ENCODE peak calls at places on chromosomes 13 and 19, in ten cellular contexts. One of them, this sample, is unnamed.

GRCh38 chr19:29945433-29945832 is 3.4 kb downstream of the URI1 start:
- DNase-seq in Caki2: no peak
- DNase-seq in colonic mucosa: no peak
- DNase-seq in cerebellar cortex: no peak
- DNase-seq in activated CD8-positive, alpha-beta T cell treated with anti-CD3 and anti-CD28 coated beads, Interleukin-2, amount 10 ng/mL, durations not matched to agents 7 days and 5 days: no peak
- DNase-seq in AG04450: no peak
- DNase-seq in CD4-positive, alpha-beta memory T cell: no peak
- DNase-seq in HS-5: no peak
- DNase-seq in AG04449: no peak
- DNase-seq in COR-L47: no peak
- DNase-seq in this sample: no peak

GRCh38 chr13:43286769-43287168 is 263.4 kb downstream of the DNAJC15 start:
- DNase-seq in COR-L47: no peak
- DNase-seq in HS-5: no peak
- DNase-seq in activated CD8-positive, alpha-beta T cell treated with anti-CD3 and anti-CD28 coated beads, Interleukin-2, amount 10 ng/mL, durations not matched to agents 7 days and 5 days: no peak
- DNase-seq in cerebellar cortex: no peak
- DNase-seq in AG04450: no peak
- DNase-seq in AG04449: no peak
- DNase-seq in Caki2: no peak
- DNase-seq in CD4-positive, alpha-beta memory T cell: no peak
- DNase-seq in colonic mucosa: no peak
- DNase-seq in this sample: no peak

GRCh38 chr13:71252191-71252704 is 614.8 kb downstream of the DACH1 start:
- DNase-seq in activated CD8-positive, alpha-beta T cell treated with anti-CD3 and anti-CD28 coated beads, Interleukin-2, amount 10 ng/mL, durations not matched to agents 7 days and 5 days: no peak
- DNase-seq in cerebellar cortex: no peak
- DNase-seq in COR-L47: no peak
- DNase-seq in AG04449: no peak
- DNase-seq in HS-5: no peak
- DNase-seq in CD4-positive, alpha-beta memory T cell: no peak
- DNase-seq in Caki2: no peak
- DNase-seq in AG04450: no peak
- DNase-seq in colonic mucosa: no peak
- DNase-seq in this sample: no peak

GRCh38 chr19:1177322-1178114 is 3.5 kb upstream of the SBNO2 start:
- DNase-seq in HS-5: peak
- DNase-seq in COR-L47: no peak
- DNase-seq in activated CD8-positive, alpha-beta T cell treated with anti-CD3 and anti-CD28 coated beads, Interleukin-2, amount 10 ng/mL, durations not matched to agents 7 days and 5 days: no peak
- DNase-seq in Caki2: peak
- DNase-seq in cerebellar cortex: no peak
- DNase-seq in AG04449: peak
- DNase-seq in colonic mucosa: no peak
- DNase-seq in CD4-positive, alpha-beta memory T cell: no peak
- DNase-seq in AG04450: peak
- DNase-seq in this sample: no peak

GRCh38 chr13:33186851-33187250 is 98.7 kb downstream of the STARD13 start:
- DNase-seq in COR-L47: no peak
- DNase-seq in Caki2: no peak
- DNase-seq in cerebellar cortex: no peak
- DNase-seq in CD4-positive, alpha-beta memory T cell: no peak
- DNase-seq in AG04449: no peak
- DNase-seq in HS-5: no peak
- DNase-seq in AG04450: no peak
- DNase-seq in activated CD8-positive, alpha-beta T cell treated with anti-CD3 and anti-CD28 coated beads, Interleukin-2, amount 10 ng/mL, durations not matched to agents 7 days and 5 days: no peak
- DNase-seq in colonic mucosa: no peak
- DNase-seq in this sample: no peak

GRCh38 chr13:44396963-44397580 is 23.4 kb downstream of the SERP2 start:
- DNase-seq in Caki2: no peak
- DNase-seq in COR-L47: no peak
- DNase-seq in HS-5: no peak
- DNase-seq in colonic mucosa: no peak
- DNase-seq in cerebellar cortex: peak
- DNase-seq in AG04450: no peak
- DNase-seq in AG04449: no peak
- DNase-seq in activated CD8-positive, alpha-beta T cell treated with anti-CD3 and anti-CD28 coated beads, Interleukin-2, amount 10 ng/mL, durations not matched to agents 7 days and 5 days: no peak
- DNase-seq in CD4-positive, alpha-beta memory T cell: no peak
- DNase-seq in this sample: peak

GRCh38 chr13:30978981-30979956 is 46.8 kb downstream of the TEX26 start:
- DNase-seq in AG04449: no peak
- DNase-seq in activated CD8-positive, alpha-beta T cell treated with anti-CD3 and anti-CD28 coated beads, Interleukin-2, amount 10 ng/mL, durations not matched to agents 7 days and 5 days: peak
- DNase-seq in AG04450: no peak
- DNase-seq in colonic mucosa: peak
- DNase-seq in COR-L47: peak
- DNase-seq in HS-5: no peak
- DNase-seq in Caki2: no peak
- DNase-seq in CD4-positive, alpha-beta memory T cell: peak
- DNase-seq in cerebellar cortex: peak
- DNase-seq in this sample: no peak

GRCh38 chr19:1882089-1882785 is 3.1 kb downstream of the ABHD17A start:
- DNase-seq in CD4-positive, alpha-beta memory T cell: peak
- DNase-seq in cerebellar cortex: no peak
- DNase-seq in colonic mucosa: no peak
- DNase-seq in HS-5: no peak
- DNase-seq in AG04449: no peak
- DNase-seq in AG04450: no peak
- DNase-seq in COR-L47: no peak
- DNase-seq in activated CD8-positive, alpha-beta T cell treated with anti-CD3 and anti-CD28 coated beads, Interleukin-2, amount 10 ng/mL, durations not matched to agents 7 days and 5 days: peak
- DNase-seq in Caki2: no peak
- DNase-seq in this sample: no peak

GRCh38 chr19:48554385-48555091 is 2.6 kb downstream of the SULT2B1 start:
- DNase-seq in activated CD8-positive, alpha-beta T cell treated with anti-CD3 and anti-CD28 coated beads, Interleukin-2, amount 10 ng/mL, durations not matched to agents 7 days and 5 days: no peak
- DNase-seq in CD4-positive, alpha-beta memory T cell: no peak
- DNase-seq in HS-5: no peak
- DNase-seq in AG04449: no peak
- DNase-seq in AG04450: no peak
- DNase-seq in COR-L47: no peak
- DNase-seq in Caki2: peak
- DNase-seq in cerebellar cortex: no peak
- DNase-seq in colonic mucosa: no peak
- DNase-seq in this sample: no peak